ENCODE peak calls at places on chromosomes 12 and 14, in seven cellular contexts. C, W, N, Q, O, L and Z are unnamed samples.

GRCh38 chr12:54265364-54265812 is 14.5 kb downstream of the CBX5 start:
- DNase-seq in C (no peak), W (no peak), N (no peak), Q (no peak), O (no peak), L (no peak), Z (no peak)

GRCh38 chr12:96514328-96514727 is 25.0 kb downstream of the CFAP54 start:
- DNase-seq in C (no peak), W (peak; percentile 60), N (no peak), Q (no peak), O (no peak), L (no peak), Z (peak; percentile 37)

GRCh38 chr12:100391856-100392255 is 35.0 kb downstream of the SLC17A8 start:
- DNase-seq in C (no peak), W (peak; percentile 25), N (no peak), Q (peak; percentile 30), O (no peak), L (no peak), Z (no peak)

GRCh38 chr12:106282457-106283097 is 20.0 kb upstream of the TCP11L2 start:
- DNase-seq in C (no peak), W (peak; percentile 72), N (peak; percentile 18), Q (peak; percentile 73), O (no peak), L (no peak), Z (peak; percentile 53)

GRCh38 chr12:49294804-49295086 is 202 bp upstream of the PRPH start:
- DNase-seq in C (no peak), W (no peak), N (no peak), Q (no peak), O (no peak), L (no peak), Z (peak; percentile 25)

GRCh38 chr14:55152052-55152753 is 23.2 kb downstream of the LGALS3 start:
- DNase-seq in C (no peak), W (no peak), N (no peak), Q (no peak), O (no peak), L (no peak), Z (no peak)

GRCh38 chr12:780750-781379 is 28.5 kb downstream of the WNK1 start:
- DNase-seq in C (no peak), W (no peak), N (no peak), Q (no peak), O (no peak), L (no peak), Z (no peak)

GRCh38 chr14:103101964-103102688 is 7.6 kb downstream of the EXOC3L4 start:
- DNase-seq in C (no peak), W (peak; percentile 48), N (no peak), Q (no peak), O (no peak), L (no peak), Z (no peak)

GRCh38 chr14:76926521-76927251 is 100.5 kb downstream of the LRRC74A start:
- DNase-seq in C (peak; percentile 79), W (no peak), N (peak; percentile 84), Q (no peak), O (no peak), L (peak; percentile 51), Z (peak; percentile 87)

GRCh38 chr12:46824709-46825108 is 1.1 kb downstream of the SLC38A4 start:
- DNase-seq in C (no peak), W (no peak), N (no peak), Q (no peak), O (no peak), L (no peak), Z (no peak)

GRCh38 chr14:59630281-59630963 is 53.8 kb upstream of the CCDC175 start:
- DNase-seq in C (no peak), W (peak; percentile 2), N (no peak), Q (peak; percentile 24), O (no peak), L (no peak), Z (peak; percentile 11)

GRCh38 chr12:53532026-53532425 is 24.7 kb upstream of the NPFF start:
- DNase-seq in C (no peak), W (no peak), N (no peak), Q (no peak), O (no peak), L (no peak), Z (no peak)

GRCh38 chr14:90886297-90886830 is 70.1 kb upstream of the TTC7B start:
- DNase-seq in C (no peak), W (no peak), N (no peak), Q (no peak), O (no peak), L (no peak), Z (no peak)

GRCh38 chr12:99079811-99080210 is 434.7 kb downstream of the APAF1 start:
- DNase-seq in C (no peak), W (no peak), N (no peak), Q (no peak), O (no peak), L (no peak), Z (no peak)

GRCh38 chr14:69558774-69559173 is 15.9 kb downstream of the CCDC177 start:
- DNase-seq in C (no peak), W (no peak), N (no peak), Q (no peak), O (no peak), L (no peak), Z (no peak)

GRCh38 chr12:27576667-27577347 is 52.8 kb downstream of the PPFIBP1 start:
- DNase-seq in C (no peak), W (no peak), N (no peak), Q (no peak), O (no peak), L (no peak), Z (no peak)

GRCh38 chr12:6272300-6273208 is 37.9 kb upstream of the PLEKHG6 start:
- DNase-seq in C (no peak), W (no peak), N (no peak), Q (no peak), O (peak; percentile 96), L (no peak), Z (peak; percentile 67)

GRCh38 chr12:3700861-3701260 is 52.0 kb downstream of the CRACR2A start:
- DNase-seq in C (no peak), W (peak; percentile 55), N (no peak), Q (no peak), O (no peak), L (no peak), Z (no peak)

GRCh38 chr14:39229222-39229543 is 4.5 kb upstream of the MIA2 start:
- DNase-seq in C (no peak), W (no peak), N (no peak), Q (no peak), O (no peak), L (no peak), Z (no peak)

GRCh38 chr12:81143057-81143456 is 65.2 kb downstream of the ACSS3 start:
- DNase-seq in C (no peak), W (no peak), N (no peak), Q (peak; percentile 73), O (no peak), L (no peak), Z (no peak)

GRCh38 chr14:55153951-55154350 is 24.9 kb downstream of the LGALS3 start:
- DNase-seq in C (no peak), W (no peak), N (no peak), Q (no peak), O (no peak), L (no peak), Z (no peak)

GRCh38 chr12:93759512-93760081 is 82.4 kb downstream of the CRADD start:
- DNase-seq in C (no peak), W (peak; percentile 64), N (no peak), Q (no peak), O (no peak), L (no peak), Z (no peak)

GRCh38 chr14:104555621-104556255 is 23.8 kb upstream of the C14orf180 start:
- DNase-seq in C (no peak), W (no peak), N (no peak), Q (no peak), O (no peak), L (no peak), Z (no peak)

GRCh38 chr14:31937730-31938346 is 139.3 kb upstream of the ARHGAP5 start:
- DNase-seq in C (peak; percentile 69), W (peak; percentile 87), N (peak; percentile 55), Q (peak; percentile 48), O (peak; percentile 82), L (peak; percentile 33), Z (peak; percentile 63)

GRCh38 chr12:68352067-68352466 is 19.9 kb upstream of the MDM1 start:
- DNase-seq in C (no peak), W (peak; percentile 53), N (no peak), Q (no peak), O (no peak), L (no peak), Z (no peak)

GRCh38 chr14:38310420-38310995 is 54.6 kb upstream of the CLEC14A start:
- DNase-seq in C (no peak), W (no peak), N (no peak), Q (no peak), O (no peak), L (no peak), Z (no peak)

GRCh38 chr12:12835378-12836145 is 22.4 kb downstream of the DDX47 start:
- DNase-seq in C (no peak), W (no peak), N (no peak), Q (peak; percentile 73), O (peak; percentile 91), L (no peak), Z (no peak)

GRCh38 chr12:54421873-54422250 is 2.8 kb upstream of the ITGA5 start:
- DNase-seq in C (no peak), W (no peak), N (no peak), Q (no peak), O (no peak), L (no peak), Z (no peak)